ENCODE peak calls at places on chromosomes 13 and 19, in five cellular contexts. C is AG04450, J is H9, W is pancreas, P is uterus. E is an unnamed sample.

GRCh38 chr13:40217675-40218074 is 448.8 kb downstream of the FOXO1 start:
- DNase-seq in C (no peak), J (no peak), W (no peak), P (no peak), E (no peak)

GRCh38 chr13:35855531-35856019 is 275.6 kb downstream of the DCLK1 start:
- DNase-seq in C (no peak), J (peak), W (no peak), P (no peak), E (peak)

GRCh38 chr19:42184401-42184861 is 33.0 kb downstream of the DEDD2 start:
- DNase-seq in C (peak), J (peak), W (peak), P (peak), E (no peak)

GRCh38 chr19:30649934-30650614 is 277.9 kb downstream of the ZNF536 start:
- DNase-seq in C (no peak), J (no peak), W (no peak), P (no peak), E (no peak)

GRCh38 chr13:74288361-74288911 is 154.2 kb upstream of the KLF12 start:
- DNase-seq in C (no peak), J (peak), W (peak), P (no peak), E (no peak)

GRCh38 chr13:99356216-99357089 is 49.3 kb upstream of the GPR183 start:
- DNase-seq in C (peak), J (no peak), W (no peak), P (no peak), E (no peak)

GRCh38 chr13:19737844-19738557 is 44.7 kb downstream of the PSPC1 start:
- DNase-seq in C (no peak), J (no peak), W (no peak), P (no peak), E (no peak)

GRCh38 chr13:30375436-30375835 is 46.9 kb upstream of the UBE2L5 start:
- DNase-seq in C (no peak), J (no peak), W (no peak), P (no peak), E (no peak)

GRCh38 chr19:49515767-49516166 is 3.3 kb downstream of the FCGRT start:
- DNase-seq in C (no peak), J (no peak), W (no peak), P (no peak), E (no peak)

GRCh38 chr19:29478578-29479565 is 46.9 kb upstream of the VSTM2B start:
- DNase-seq in C (no peak), J (peak), W (no peak), P (no peak), E (no peak)

GRCh38 chr19:3187662-3188511 is 2.2 kb downstream of the NCLN start:
- DNase-seq in C (no peak), J (no peak), W (peak), P (no peak), E (no peak)

GRCh38 chr19:3190470-3190770 is 4.7 kb downstream of the NCLN start:
- DNase-seq in C (no peak), J (no peak), W (peak), P (no peak), E (no peak)

GRCh38 chr19:3188627-3189596 is 3.2 kb downstream of the NCLN start:
- DNase-seq in C (no peak), J (no peak), W (peak), P (no peak), E (no peak)

GRCh38 chr19:3190921-3191805 is 5.4 kb downstream of the NCLN start:
- DNase-seq in C (no peak), J (no peak), W (peak), P (no peak), E (no peak)

DNA sequence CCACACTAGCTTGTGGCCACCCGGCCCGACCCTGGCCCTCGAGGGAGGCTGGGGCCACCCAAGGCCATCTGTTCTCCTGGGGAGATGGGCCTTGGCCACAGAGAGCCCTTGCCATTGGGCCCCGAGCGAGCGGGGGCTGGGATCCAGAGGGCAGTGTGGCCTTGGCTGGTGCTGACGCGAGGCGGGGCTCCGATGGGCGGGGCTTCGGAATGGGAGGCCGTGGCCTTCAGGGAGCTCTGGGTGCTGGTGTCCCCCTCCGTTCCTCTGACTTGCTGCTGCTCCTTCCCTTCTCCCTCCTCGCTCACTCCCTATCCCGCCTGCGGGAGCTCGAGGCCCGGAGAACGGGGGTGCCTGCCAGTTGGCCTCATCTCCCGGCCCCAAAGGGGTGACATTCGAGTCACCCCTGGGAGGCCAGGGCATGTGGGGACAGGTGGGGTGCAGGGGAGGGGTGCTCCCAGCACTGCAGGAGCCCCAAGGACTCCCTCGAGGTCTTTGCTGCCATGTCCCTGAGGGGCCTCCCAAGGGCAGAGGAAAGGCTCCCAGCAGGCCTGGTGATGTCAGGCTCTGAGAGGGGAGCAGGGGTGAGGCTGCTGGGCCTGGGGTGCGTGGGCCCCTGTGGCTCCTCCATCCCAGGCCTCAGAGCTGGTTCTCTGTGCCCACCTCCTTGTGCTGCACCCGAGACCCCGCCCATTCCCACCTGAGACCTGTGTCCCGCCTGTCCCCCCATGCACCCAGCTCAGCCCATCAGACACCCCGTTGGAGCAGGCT is 4.2 kb downstream of the NCLN start:
- DNase-seq in C (no peak), J (no peak), W (peak), P (no peak), E (no peak)
- H3K27ac ChIP-seq in C (no peak), J (no peak), W (no peak), P (no peak), E (no peak)

DNA sequence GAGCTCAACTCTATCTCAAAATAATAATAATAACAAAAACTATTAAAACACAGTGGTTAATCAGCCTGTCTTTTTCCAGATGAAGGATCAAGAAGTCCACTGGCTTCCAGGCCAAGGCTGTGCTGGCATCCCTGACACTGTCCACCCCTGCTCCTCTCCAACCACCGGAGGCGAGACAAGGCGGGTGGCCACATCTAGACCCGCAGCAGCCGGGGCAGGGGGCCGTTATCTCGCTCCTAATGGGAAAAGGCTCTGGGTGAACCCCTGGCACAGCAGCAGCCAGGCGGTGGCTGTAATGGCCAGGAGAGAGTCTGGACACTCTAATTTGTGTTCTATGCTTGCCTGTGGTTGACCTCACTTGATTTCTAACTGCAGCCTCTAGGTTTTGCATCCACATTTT is 158.0 kb upstream of the SOX1 start:
- DNase-seq in C (no peak), J (peak), W (no peak), P (no peak), E (no peak)
- H3K27ac ChIP-seq in C (no peak), J (no peak), W (no peak), P (no peak), E (no peak)

GRCh38 chr19:18967358-18968146 is 26.5 kb upstream of the HOMER3 start:
- DNase-seq in C (no peak), J (no peak), W (no peak), P (peak), E (no peak)
- H3K27ac ChIP-seq in C (no peak), J (no peak), W (peak), P (no peak), E (peak)

GRCh38 chr19:35293733-35294309 is 1.9 kb downstream of the MAG start:
- DNase-seq in C (no peak), J (no peak), W (no peak), P (no peak), E (no peak)
- H3K27ac ChIP-seq in C (no peak), J (no peak), W (no peak), P (no peak), E (no peak)

GRCh38 chr13:113273856-113274590 is 23.0 kb upstream of the LAMP1 start:
- DNase-seq in C (no peak), J (no peak), W (no peak), P (no peak), E (peak)

GRCh38 chr13:113272791-113273190 is 24.2 kb upstream of the LAMP1 start:
- DNase-seq in C (no peak), J (no peak), W (no peak), P (no peak), E (no peak)

DNA sequence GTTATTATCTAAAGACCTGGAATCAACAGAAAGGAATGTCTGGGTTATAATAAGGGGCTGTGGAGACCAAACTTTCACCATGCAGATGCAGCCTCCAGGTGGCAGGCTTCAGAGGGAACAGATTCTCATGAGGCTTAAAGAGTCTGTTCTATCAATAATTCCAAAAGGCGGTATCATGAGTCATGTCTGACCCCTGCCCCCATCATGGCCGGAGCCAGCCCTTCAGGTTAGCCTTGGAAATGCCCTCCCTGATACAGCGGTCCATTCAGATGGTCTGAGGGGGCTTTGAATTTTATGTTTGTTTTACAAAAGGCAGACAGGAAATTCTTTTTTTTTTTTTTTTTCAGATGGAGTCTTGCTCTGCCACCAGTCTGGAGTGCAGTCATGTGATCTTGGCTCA is 21.7 kb upstream of the LAMP1 start:
- DNase-seq in C (peak), J (peak), W (no peak), P (peak), E (no peak)
- H3K27ac ChIP-seq in C (no peak), J (no peak), W (no peak), P (no peak), E (no peak)

GRCh38 chr19:45960595-45961235 is 12.9 kb downstream of the NOVA2 start:
- DNase-seq in C (no peak), J (peak), W (no peak), P (no peak), E (no peak)
- H3K27ac ChIP-seq in C (no peak), J (no peak), W (no peak), P (no peak), E (no peak)

E was measured in epithelial cell of prostate.